ENCODE peak calls at places on chromosomes 12 and 14, in ten cellular contexts. One of them, this sample, is unnamed.
A peak's percentile ranks its signal among the peaks of the same experiment; 100 is the strongest.

GRCh38 chr14:67622675-67623074 is 3.0 kb downstream of the ARG2 start:
- DNase-seq in mammary epithelial cell: peak; percentile 59
- DNase-seq in fibroblast of lung: peak; percentile 73
- DNase-seq in HCT116: no peak
- DNase-seq in MM.1S: no peak
- DNase-seq in IMR-90: peak; percentile 85
- DNase-seq in endodermal cell: peak; percentile 78
- DNase-seq in astrocyte: peak; percentile 79
- DNase-seq in H9: peak; percentile 73
- DNase-seq in neuronal stem cell: peak; percentile 29
- DNase-seq in this sample: no peak

GRCh38 chr12:46480724-46481123 is 108.2 kb upstream of the SLC38A2 start:
- DNase-seq in fibroblast of lung: no peak
- DNase-seq in astrocyte: no peak
- DNase-seq in HCT116: no peak
- DNase-seq in H9: no peak
- DNase-seq in endodermal cell: no peak
- DNase-seq in mammary epithelial cell: no peak
- DNase-seq in MM.1S: no peak
- DNase-seq in neuronal stem cell: no peak
- DNase-seq in IMR-90: no peak
- DNase-seq in this sample: no peak

GRCh38 chr12:1517007-1517406 is 77.4 kb downstream of the FBXL14 start:
- DNase-seq in endodermal cell: peak; percentile 94
- DNase-seq in H9: peak; percentile 78
- DNase-seq in HCT116: no peak
- DNase-seq in mammary epithelial cell: peak; percentile 93
- DNase-seq in MM.1S: no peak
- DNase-seq in neuronal stem cell: no peak
- DNase-seq in fibroblast of lung: peak; percentile 87
- DNase-seq in IMR-90: peak; percentile 82
- DNase-seq in astrocyte: peak; percentile 92
- DNase-seq in this sample: no peak

GRCh38 chr14:64549805-64550538 is at the start of gene PPP1R36:
- DNase-seq in MM.1S: no peak
- DNase-seq in astrocyte: no peak
- DNase-seq in IMR-90: no peak
- DNase-seq in H9: peak; percentile 42
- DNase-seq in neuronal stem cell: no peak
- DNase-seq in fibroblast of lung: peak; percentile 23
- DNase-seq in HCT116: no peak
- DNase-seq in mammary epithelial cell: no peak
- DNase-seq in endodermal cell: peak; percentile 56
- DNase-seq in this sample: peak; percentile 82

GRCh38 chr12:32002848-32003493 is 43.8 kb downstream of the RESF1 start:
- DNase-seq in astrocyte: peak; percentile 33
- DNase-seq in mammary epithelial cell: no peak
- DNase-seq in H9: no peak
- DNase-seq in neuronal stem cell: no peak
- DNase-seq in MM.1S: no peak
- DNase-seq in endodermal cell: peak; percentile 46
- DNase-seq in IMR-90: no peak
- DNase-seq in fibroblast of lung: no peak
- DNase-seq in HCT116: no peak
- DNase-seq in this sample: no peak

GRCh38 chr14:87457727-87458126 is 535.3 kb downstream of the GALC start:
- DNase-seq in endodermal cell: no peak
- DNase-seq in astrocyte: no peak
- DNase-seq in MM.1S: no peak
- DNase-seq in neuronal stem cell: no peak
- DNase-seq in H9: no peak
- DNase-seq in fibroblast of lung: peak; percentile 8
- DNase-seq in HCT116: no peak
- DNase-seq in mammary epithelial cell: peak; percentile 13
- DNase-seq in IMR-90: no peak
- DNase-seq in this sample: no peak

GRCh38 chr12:47577213-47577612 is 128.6 kb downstream of the RPAP3 start:
- DNase-seq in HCT116: no peak
- DNase-seq in fibroblast of lung: no peak
- DNase-seq in mammary epithelial cell: no peak
- DNase-seq in IMR-90: no peak
- DNase-seq in MM.1S: no peak
- DNase-seq in neuronal stem cell: no peak
- DNase-seq in H9: no peak
- DNase-seq in endodermal cell: no peak
- DNase-seq in astrocyte: no peak
- DNase-seq in this sample: no peak

GRCh38 chr12:25684070-25684469 is 131.0 kb upstream of the LMNTD1 start:
- DNase-seq in H9: no peak
- DNase-seq in endodermal cell: no peak
- DNase-seq in neuronal stem cell: no peak
- DNase-seq in fibroblast of lung: no peak
- DNase-seq in astrocyte: no peak
- DNase-seq in HCT116: no peak
- DNase-seq in MM.1S: no peak
- DNase-seq in IMR-90: no peak
- DNase-seq in mammary epithelial cell: no peak
- DNase-seq in this sample: no peak

GRCh38 chr12:45416161-45416560 is 200.3 kb downstream of the ANO6 start:
- DNase-seq in H9: no peak
- DNase-seq in endodermal cell: no peak
- DNase-seq in MM.1S: no peak
- DNase-seq in fibroblast of lung: peak; percentile 5
- DNase-seq in HCT116: no peak
- DNase-seq in astrocyte: no peak
- DNase-seq in mammary epithelial cell: no peak
- DNase-seq in neuronal stem cell: no peak
- DNase-seq in IMR-90: no peak
- DNase-seq in this sample: no peak

GRCh38 chr12:70747445-70747844 is 110.2 kb upstream of the PTPRB start:
- DNase-seq in astrocyte: no peak
- DNase-seq in endodermal cell: no peak
- DNase-seq in HCT116: no peak
- DNase-seq in H9: no peak
- DNase-seq in mammary epithelial cell: no peak
- DNase-seq in fibroblast of lung: no peak
- DNase-seq in IMR-90: no peak
- DNase-seq in neuronal stem cell: no peak
- DNase-seq in MM.1S: no peak
- DNase-seq in this sample: no peak

GRCh38 chr12:79127268-79127895 is 262.8 kb downstream of the SYT1 start:
- DNase-seq in mammary epithelial cell: peak; percentile 95
- DNase-seq in astrocyte: peak; percentile 100
- DNase-seq in endodermal cell: no peak
- DNase-seq in H9: no peak
- DNase-seq in fibroblast of lung: peak; percentile 95
- DNase-seq in HCT116: no peak
- DNase-seq in neuronal stem cell: no peak
- DNase-seq in MM.1S: no peak
- DNase-seq in IMR-90: peak; percentile 96
- DNase-seq in this sample: no peak

GRCh38 chr14:70931008-70931407 is 23.7 kb downstream of the PCNX1 start:
- DNase-seq in fibroblast of lung: no peak
- DNase-seq in astrocyte: peak; percentile 27
- DNase-seq in endodermal cell: no peak
- DNase-seq in mammary epithelial cell: peak; percentile 61
- DNase-seq in neuronal stem cell: no peak
- DNase-seq in MM.1S: no peak
- DNase-seq in HCT116: no peak
- DNase-seq in H9: no peak
- DNase-seq in IMR-90: peak; percentile 66
- DNase-seq in this sample: no peak

GRCh38 chr12:16076553-16076952 is 165.4 kb downstream of the DERA start:
- DNase-seq in endodermal cell: peak; percentile 72
- DNase-seq in IMR-90: peak; percentile 2
- DNase-seq in mammary epithelial cell: peak; percentile 38
- DNase-seq in HCT116: peak; percentile 29
- DNase-seq in fibroblast of lung: peak; percentile 12
- DNase-seq in neuronal stem cell: peak; percentile 24
- DNase-seq in MM.1S: peak; percentile 58
- DNase-seq in astrocyte: no peak
- DNase-seq in H9: peak; percentile 45
- DNase-seq in this sample: no peak

GRCh38 chr14:75631453-75631831 is 29.2 kb downstream of the ERG28 start:
- DNase-seq in MM.1S: no peak
- DNase-seq in mammary epithelial cell: no peak
- DNase-seq in fibroblast of lung: no peak
- DNase-seq in H9: peak; percentile 70
- DNase-seq in neuronal stem cell: peak; percentile 26
- DNase-seq in astrocyte: peak; percentile 43
- DNase-seq in IMR-90: no peak
- DNase-seq in HCT116: no peak
- DNase-seq in endodermal cell: peak; percentile 76
- DNase-seq in this sample: no peak
- H3K9ac ChIP-seq in MM.1S: no peak overlapping the region
- H3K9ac ChIP-seq in mammary epithelial cell: no peak overlapping the region
- H3K9ac ChIP-seq in fibroblast of lung: no peak overlapping the region
- H3K9ac ChIP-seq in H9: no peak overlapping the region
- H3K9ac ChIP-seq in neuronal stem cell: no peak overlapping the region
- H3K9ac ChIP-seq in astrocyte: no peak overlapping the region
- H3K9ac ChIP-seq in IMR-90: no peak overlapping the region
- H3K9ac ChIP-seq in HCT116: no peak overlapping the region
- H3K9ac ChIP-seq in endodermal cell: no peak overlapping the region
- H3K9ac ChIP-seq in this sample: no peak overlapping the region

GRCh38 chr14:89339579-89339978 is 77.5 kb downstream of the FOXN3 start:
- DNase-seq in H9: no peak
- DNase-seq in mammary epithelial cell: no peak
- DNase-seq in fibroblast of lung: no peak
- DNase-seq in MM.1S: no peak
- DNase-seq in astrocyte: no peak
- DNase-seq in IMR-90: no peak
- DNase-seq in neuronal stem cell: no peak
- DNase-seq in HCT116: no peak
- DNase-seq in endodermal cell: no peak
- DNase-seq in this sample: no peak

GRCh38 chr14:89342049-89342448 is 75.0 kb downstream of the FOXN3 start:
- DNase-seq in astrocyte: no peak
- DNase-seq in IMR-90: no peak
- DNase-seq in mammary epithelial cell: no peak
- DNase-seq in HCT116: no peak
- DNase-seq in H9: no peak
- DNase-seq in neuronal stem cell: no peak
- DNase-seq in MM.1S: no peak
- DNase-seq in fibroblast of lung: no peak
- DNase-seq in endodermal cell: no peak
- DNase-seq in this sample: no peak

GRCh38 chr14:89340782-89341181 is 76.3 kb downstream of the FOXN3 start:
- DNase-seq in mammary epithelial cell: no peak
- DNase-seq in neuronal stem cell: no peak
- DNase-seq in H9: no peak
- DNase-seq in HCT116: no peak
- DNase-seq in astrocyte: no peak
- DNase-seq in IMR-90: no peak
- DNase-seq in fibroblast of lung: no peak
- DNase-seq in MM.1S: no peak
- DNase-seq in endodermal cell: no peak
- DNase-seq in this sample: no peak

GRCh38 chr14:89339158-89339557 is 77.9 kb downstream of the FOXN3 start:
- DNase-seq in mammary epithelial cell: no peak
- DNase-seq in MM.1S: no peak
- DNase-seq in fibroblast of lung: no peak
- DNase-seq in HCT116: no peak
- DNase-seq in neuronal stem cell: no peak
- DNase-seq in endodermal cell: no peak
- DNase-seq in IMR-90: no peak
- DNase-seq in astrocyte: no peak
- DNase-seq in H9: no peak
- DNase-seq in this sample: no peak

GRCh38 chr14:89340200-89340667 is 76.8 kb downstream of the FOXN3 start:
- DNase-seq in mammary epithelial cell: peak; percentile 51
- DNase-seq in H9: no peak
- DNase-seq in endodermal cell: no peak
- DNase-seq in HCT116: no peak
- DNase-seq in neuronal stem cell: no peak
- DNase-seq in MM.1S: no peak
- DNase-seq in fibroblast of lung: peak; percentile 78
- DNase-seq in astrocyte: peak; percentile 39
- DNase-seq in IMR-90: peak; percentile 75
- DNase-seq in this sample: no peak
- H3K9ac ChIP-seq in mammary epithelial cell: no peak overlapping the region
- H3K9ac ChIP-seq in H9: peak overlapping the region; percentile 34
- H3K9ac ChIP-seq in endodermal cell: no peak overlapping the region
- H3K9ac ChIP-seq in HCT116: no peak overlapping the region
- H3K9ac ChIP-seq in neuronal stem cell: no peak overlapping the region
- H3K9ac ChIP-seq in MM.1S: no peak overlapping the region
- H3K9ac ChIP-seq in fibroblast of lung: no peak overlapping the region
- H3K9ac ChIP-seq in astrocyte: no peak overlapping the region
- H3K9ac ChIP-seq in IMR-90: no peak overlapping the region
- H3K9ac ChIP-seq in this sample: no peak overlapping the region

DNA sequence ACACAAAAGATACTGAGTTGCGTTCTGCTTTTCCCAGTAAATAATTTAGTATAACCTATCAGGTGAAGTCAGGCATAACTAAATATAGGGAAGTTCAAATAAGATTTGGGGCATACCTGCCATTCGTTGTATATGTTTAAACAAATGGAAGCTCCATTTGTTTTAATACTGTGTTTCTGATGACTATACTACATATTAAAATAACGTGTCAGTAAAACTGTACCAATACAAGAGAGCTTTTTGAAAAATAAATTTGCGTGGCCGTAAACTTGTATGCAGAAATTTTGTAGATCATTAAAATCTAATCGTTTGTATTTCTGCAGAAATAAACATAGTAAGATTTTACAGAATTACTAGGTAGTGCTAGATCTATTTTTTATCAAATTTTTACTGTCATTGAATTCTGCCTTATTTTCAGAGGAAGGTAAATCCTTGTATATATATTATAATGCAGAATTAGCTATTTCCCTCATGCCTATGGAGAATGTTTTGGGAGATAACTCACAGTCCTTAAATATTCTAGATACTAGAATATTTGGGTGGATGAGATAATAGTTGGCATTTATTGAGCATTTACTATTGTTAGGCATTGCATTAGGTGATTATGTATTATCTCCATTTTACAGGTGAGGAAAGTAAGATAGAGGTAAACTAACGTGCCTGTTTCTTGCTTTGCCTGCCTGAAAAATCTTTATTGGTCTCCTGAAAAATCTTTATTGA is 1.5 kb downstream of the SCFD1 start:
- DNase-seq in HCT116: no peak
- DNase-seq in H9: no peak
- DNase-seq in endodermal cell: no peak
- DNase-seq in MM.1S: no peak
- DNase-seq in astrocyte: no peak
- DNase-seq in neuronal stem cell: no peak
- DNase-seq in fibroblast of lung: no peak
- DNase-seq in mammary epithelial cell: no peak
- DNase-seq in IMR-90: no peak
- DNase-seq in this sample: no peak
- H3K9ac ChIP-seq in HCT116: peak overlapping the region; percentile 89
- H3K9ac ChIP-seq in H9: no peak overlapping the region
- H3K9ac ChIP-seq in endodermal cell: peak overlapping the region; percentile 97
- H3K9ac ChIP-seq in MM.1S: no peak overlapping the region
- H3K9ac ChIP-seq in astrocyte: peak overlapping the region; percentile 99
- H3K9ac ChIP-seq in neuronal stem cell: no peak overlapping the region
- H3K9ac ChIP-seq in fibroblast of lung: no peak overlapping the region
- H3K9ac ChIP-seq in mammary epithelial cell: peak overlapping the region; percentile 89
- H3K9ac ChIP-seq in IMR-90: peak overlapping the region; percentile 100
- H3K9ac ChIP-seq in this sample: no peak overlapping the region

DNA sequence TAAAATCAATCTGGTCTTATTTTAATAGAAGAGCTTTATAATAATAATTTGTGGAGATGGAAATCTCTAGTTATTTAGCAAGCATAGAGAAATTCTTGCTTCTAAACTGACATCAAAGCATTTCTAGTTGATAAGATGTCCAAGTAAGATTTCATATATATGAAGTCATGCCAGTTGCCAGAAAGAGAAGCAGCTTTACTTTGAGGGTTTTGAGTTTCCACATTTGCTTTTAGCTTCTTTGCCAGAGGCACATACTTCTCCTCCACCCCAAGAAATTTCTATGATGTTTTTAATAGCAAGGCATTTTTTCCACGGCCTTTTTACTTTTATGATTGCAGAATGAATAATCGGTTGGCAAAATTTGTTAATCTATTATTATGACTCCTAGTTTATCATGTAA is 24.2 kb upstream of the YAF2 start:
- DNase-seq in IMR-90: peak; percentile 2
- DNase-seq in mammary epithelial cell: no peak
- DNase-seq in neuronal stem cell: no peak
- DNase-seq in H9: no peak
- DNase-seq in MM.1S: no peak
- DNase-seq in HCT116: no peak
- DNase-seq in fibroblast of lung: no peak
- DNase-seq in endodermal cell: no peak
- DNase-seq in astrocyte: no peak
- DNase-seq in this sample: no peak
- H3K9ac ChIP-seq in IMR-90: no peak overlapping the region
- H3K9ac ChIP-seq in mammary epithelial cell: no peak overlapping the region
- H3K9ac ChIP-seq in neuronal stem cell: no peak overlapping the region
- H3K9ac ChIP-seq in H9: no peak overlapping the region
- H3K9ac ChIP-seq in MM.1S: no peak overlapping the region
- H3K9ac ChIP-seq in HCT116: no peak overlapping the region
- H3K9ac ChIP-seq in fibroblast of lung: no peak overlapping the region
- H3K9ac ChIP-seq in endodermal cell: no peak overlapping the region
- H3K9ac ChIP-seq in astrocyte: no peak overlapping the region
- H3K9ac ChIP-seq in this sample: no peak overlapping the region